ENCODE peak calls at places on chromosomes 6 and 20, in nine cellular contexts. K, X, D, J, G, C, W, O and U are unnamed samples.

GRCh38 chr6:25627001-25627400 is 25.0 kb upstream of the SCGN start:
- DNase-seq in K (no peak), X (no peak), D (no peak), J (no peak), G (no peak), C (no peak), W (no peak), O (no peak), U (no peak)

GRCh38 chr6:5012531-5012930 is 8.7 kb upstream of the RPP40 start:
- DNase-seq in K (no peak), X (peak), D (peak), J (no peak), G (no peak), C (no peak), W (peak), O (no peak), U (no peak)

GRCh38 chr20:32485126-32485769 is 99.9 kb downstream of the NOL4L start:
- DNase-seq in K (no peak), X (peak), D (peak), J (peak), G (peak), C (peak), W (peak), O (peak), U (peak)

GRCh38 chr20:3927486-3928291 is 38.5 kb downstream of the PANK2 start:
- DNase-seq in K (no peak), X (no peak), D (peak), J (no peak), G (no peak), C (no peak), W (peak), O (no peak), U (no peak)

GRCh38 chr6:134288538-134289203 is 29.2 kb downstream of the SGK1 start:
- DNase-seq in K (no peak), X (peak), D (peak), J (no peak), G (no peak), C (no peak), W (peak), O (no peak), U (no peak)

GRCh38 chr6:149884215-149884614 is 13.7 kb downstream of the RAET1E start:
- DNase-seq in K (no peak), X (no peak), D (no peak), J (no peak), G (peak), C (peak), W (peak), O (no peak), U (no peak)

GRCh38 chr20:54000262-54000661 is 70.1 kb downstream of the BCAS1 start:
- DNase-seq in K (no peak), X (no peak), D (no peak), J (no peak), G (no peak), C (no peak), W (no peak), O (no peak), U (no peak)

GRCh38 chr6:135722182-135722581 is 129.3 kb upstream of the PDE7B start:
- DNase-seq in K (no peak), X (peak), D (no peak), J (no peak), G (no peak), C (no peak), W (peak), O (no peak), U (no peak)

GRCh38 chr6:137866200-137866913 is 702 bp upstream of the TNFAIP3 start:
- DNase-seq in K (no peak), X (peak), D (peak), J (no peak), G (no peak), C (peak), W (no peak), O (peak), U (no peak)

GRCh38 chr6:110672122-110672521 is 143.1 kb downstream of the CDK19 start:
- DNase-seq in K (no peak), X (no peak), D (no peak), J (no peak), G (no peak), C (no peak), W (no peak), O (no peak), U (no peak)

GRCh38 chr20:50455656-50456451 is 54.3 kb upstream of the PTPN1 start:
- DNase-seq in K (no peak), X (no peak), D (peak), J (no peak), G (no peak), C (no peak), W (no peak), O (no peak), U (no peak)

GRCh38 chr20:32018269-32019155 is 8.3 kb downstream of the CCM2L start:
- DNase-seq in K (peak), X (peak), D (peak), J (peak), G (peak), C (peak), W (no peak), O (peak), U (peak)

GRCh38 chr20:4810446-4811019 is 88.8 kb downstream of the PRND start:
- DNase-seq in K (no peak), X (no peak), D (no peak), J (no peak), G (no peak), C (peak), W (no peak), O (no peak), U (no peak)

DNA sequence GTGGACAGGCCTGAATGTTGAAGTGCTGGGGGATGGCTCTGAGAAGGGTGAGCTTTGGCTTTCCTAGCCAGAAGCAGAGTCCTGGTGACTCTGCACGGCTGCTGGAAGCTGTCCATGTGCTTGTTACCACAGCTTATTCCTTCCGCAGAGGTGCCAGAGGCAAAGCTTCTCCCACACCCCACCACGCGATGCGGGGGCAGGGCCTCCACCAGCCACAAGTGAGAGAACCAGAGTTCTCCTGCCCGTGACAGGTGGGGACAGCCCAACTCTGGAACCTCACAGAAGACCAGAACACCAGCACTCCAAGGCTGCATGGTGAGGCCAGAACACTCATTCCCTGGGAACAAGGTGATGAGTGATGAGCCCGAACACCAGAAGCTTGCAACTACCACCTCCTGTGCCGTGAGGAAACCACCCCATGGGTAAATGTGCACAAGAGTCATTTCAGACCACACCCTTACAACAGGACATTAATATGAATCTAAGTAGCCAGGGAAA is 36.7 kb downstream of the JAG1 start:
- DNase-seq in K (no peak), X (no peak), D (peak), J (no peak), G (peak), C (no peak), W (peak), O (no peak), U (no peak)
- TF ChIP-seq POLR2A in K (no peak), X (peak), D (no peak), J (no peak), G (no peak), C (no peak), W (no peak), O (no peak), U (no peak)

GRCh38 chr6:48691420-48691819 is 580.4 kb upstream of the PTCHD4 start:
- DNase-seq in K (no peak), X (no peak), D (no peak), J (no peak), G (no peak), C (no peak), W (no peak), O (no peak), U (no peak)

DNA sequence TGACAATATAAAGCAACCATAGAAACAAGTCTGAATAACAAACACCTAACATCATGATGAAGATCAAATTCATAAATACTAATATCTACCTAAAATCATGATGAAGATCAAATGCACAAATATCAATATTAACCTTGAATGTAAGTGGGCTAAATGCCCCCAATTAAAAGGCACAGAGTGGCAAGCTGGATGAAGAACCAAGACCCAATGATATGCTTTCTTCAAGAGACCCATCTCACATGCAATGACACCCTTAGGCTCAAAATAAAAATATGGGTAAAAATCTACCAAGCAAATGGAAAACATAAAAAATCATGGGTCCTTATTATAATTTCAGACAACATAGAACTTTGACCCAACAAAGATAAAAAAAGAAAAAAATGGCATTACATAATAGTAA is 578.5 kb upstream of the PTCHD4 start:
- DNase-seq in K (no peak), X (no peak), D (no peak), J (no peak), G (no peak), C (no peak), W (no peak), O (no peak), U (no peak)
- TF ChIP-seq POLR2A in K (no peak), X (no peak), D (no peak), J (no peak), G (no peak), C (no peak), W (no peak), O (no peak), U (no peak)

DNA sequence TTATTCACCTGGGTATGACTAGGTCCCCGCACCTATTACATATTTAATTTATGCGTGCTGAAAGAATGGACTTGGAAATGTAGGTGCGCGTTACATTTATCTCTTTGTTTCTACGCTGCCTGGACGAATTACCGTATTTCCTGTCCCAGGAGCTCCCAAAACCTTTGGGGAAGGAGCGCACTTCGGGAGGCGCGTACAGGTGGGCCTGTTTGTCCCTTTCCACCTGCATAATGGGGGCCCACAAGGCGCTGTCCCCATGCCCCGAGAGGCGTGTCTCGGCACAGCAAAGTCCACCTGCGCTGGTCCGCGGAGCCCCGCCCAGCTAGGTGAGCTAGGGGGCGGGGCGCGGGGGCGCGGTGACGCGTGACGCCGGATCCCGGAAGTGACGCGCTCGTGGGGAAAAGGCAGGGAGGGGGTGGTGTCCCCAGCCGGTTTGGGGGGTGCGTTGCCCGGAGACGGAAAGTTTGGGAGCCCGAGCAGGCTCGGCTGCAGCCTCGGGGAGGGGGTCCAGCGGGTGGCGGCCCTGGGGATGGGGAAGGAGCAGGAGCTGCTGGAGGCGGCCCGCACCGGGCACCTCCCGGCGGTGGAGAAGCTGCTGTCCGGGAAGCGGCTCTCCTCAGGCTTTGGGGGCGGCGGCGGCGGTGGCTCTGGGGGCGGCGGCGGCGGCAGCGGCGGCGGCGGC is at the start of gene ANKS1A:
- DNase-seq in K (peak), X (peak), D (peak), J (peak), G (peak), C (peak), W (peak), O (peak), U (peak)
- TF ChIP-seq POLR2A in K (peak), X (peak), D (peak), J (peak), G (peak), C (no peak), W (no peak), O (peak), U (peak)

GRCh38 chr6:73388800-73389512 is 5.7 kb upstream of the DDX43 start:
- DNase-seq in K (peak), X (peak), D (peak), J (peak), G (peak), C (no peak), W (peak), O (peak), U (peak)
- TF ChIP-seq POLR2A in K (no peak), X (no peak), D (no peak), J (peak), G (no peak), C (no peak), W (no peak), O (peak), U (no peak)